ENCODE peak calls at places on chromosomes 2 and 18, in four cellular contexts. X is H1, O is K562, C is HCT116. F is an unnamed sample.

GRCh38 chr18:79405781-79406575 is 10.2 kb downstream of the NFATC1 start:
- DNase-seq in X (no peak), C (no peak), O (no peak), F (peak)

GRCh38 chr18:47163241-47163640 is 12.9 kb downstream of the IER3IP1 start:
- DNase-seq in C (no peak), O (no peak), X (no peak), F (no peak)

GRCh38 chr18:6525593-6525992 is 110.9 kb upstream of the L3MBTL4 start:
- DNase-seq in O (no peak), X (no peak), C (no peak), F (no peak)

GRCh38 chr2:223315813-223316212 is 263.8 kb downstream of the KCNE4 start:
- DNase-seq in X (no peak), C (no peak), O (no peak), F (no peak)

GRCh38 chr18:76922107-76922506 is 99.8 kb downstream of the ZNF236 start:
- DNase-seq in O (peak), X (no peak), C (peak), F (peak)

GRCh38 chr18:45958730-45959129 is 8.4 kb downstream of the EPG5 start:
- DNase-seq in C (no peak), O (no peak), X (no peak), F (no peak)

GRCh38 chr2:237669628-237670351 is 42.4 kb downstream of the LRRFIP1 start:
- DNase-seq in C (no peak), X (no peak), O (no peak), F (peak)

GRCh38 chr18:65769653-65770052 is 18.8 kb downstream of the CDH7 start:
- DNase-seq in X (no peak), C (no peak), O (no peak), F (no peak)

GRCh38 chr18:37303009-37303408 is 262.6 kb downstream of the CELF4 start:
- DNase-seq in C (no peak), O (no peak), X (no peak), F (no peak)

GRCh38 chr18:42028232-42028832 is 73.3 kb downstream of the PIK3C3 start:
- DNase-seq in O (peak), X (no peak), C (no peak), F (no peak)

GRCh38 chr2:239268082-239268481 is 132.7 kb downstream of the HDAC4 start:
- DNase-seq in O (no peak), C (no peak), X (no peak), F (no peak)

GRCh38 chr2:105790467-105791118 is 45.9 kb downstream of the NCK2 start:
- DNase-seq in X (no peak), O (no peak), C (no peak), F (no peak)

GRCh38 chr2:85734942-85735608 is 18.7 kb upstream of the ATOH8 start:
- DNase-seq in O (no peak), C (no peak), X (no peak), F (no peak)
- TF ChIP-seq ATF3 in O (no peak), C (no peak), X (no peak), F (no peak)

GRCh38 chr2:191846787-191847620 is at the start of gene CAVIN2:
- DNase-seq in O (peak), X (no peak), C (no peak), F (peak)
- TF ChIP-seq ATF3 in O (peak), X (no peak), C (no peak), F (no peak)

GRCh38 chr18:50982802-50983179 is 15.0 kb downstream of the ELAC1 start:
- DNase-seq in C (no peak), O (no peak), X (no peak), F (no peak)
- TF ChIP-seq ATF3 in C (no peak), O (no peak), X (no peak), F (no peak)

DNA sequence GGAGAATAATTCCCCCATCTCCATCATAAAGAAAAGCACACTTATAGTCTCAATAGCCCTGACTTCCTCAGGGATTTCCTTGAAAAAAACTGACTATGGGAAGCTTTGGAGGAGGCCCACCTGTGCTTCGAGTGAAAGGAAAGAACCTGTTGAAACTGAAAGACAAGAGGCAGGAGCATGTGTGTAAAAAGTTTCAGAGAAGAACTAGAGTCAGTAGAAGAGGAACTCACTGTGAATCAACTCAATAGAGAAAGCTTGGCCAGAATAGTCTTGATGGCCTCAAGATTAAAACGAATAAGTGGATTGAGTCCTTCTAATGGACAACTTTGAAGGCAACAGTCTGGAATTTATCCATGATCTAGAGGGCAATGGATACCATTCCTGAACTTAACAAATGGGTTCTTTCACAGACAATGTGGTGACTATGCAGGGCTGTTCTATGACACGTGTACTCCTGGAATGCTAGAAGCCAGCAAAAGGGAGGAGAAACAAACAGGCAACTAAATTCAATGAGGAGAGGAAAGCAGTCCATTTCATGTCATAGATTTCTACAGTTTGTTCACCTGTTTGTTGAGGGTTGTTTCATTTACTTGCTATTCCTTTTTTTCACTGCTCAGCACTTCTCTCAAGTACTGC is 442.3 kb downstream of the GRB14 start:
- DNase-seq in C (no peak), O (no peak), X (no peak), F (no peak)
- TF ChIP-seq ATF3 in C (no peak), O (no peak), X (no peak), F (no peak)

GRCh38 chr2:148875387-148876051 is 492 bp downstream of the KIF5C start:
- DNase-seq in X (no peak), C (no peak), O (no peak), F (no peak)

GRCh38 chr2:148876190-148876588 is 1.2 kb downstream of the KIF5C start:
- DNase-seq in X (peak), C (no peak), O (no peak), F (no peak)

GRCh38 chr2:148874868-148875341 is at the start of gene KIF5C:
- DNase-seq in X (peak), O (peak), C (peak), F (peak)

GRCh38 chr2:148876589-148877402 is 1.8 kb downstream of the KIF5C start:
- DNase-seq in C (no peak), X (peak), O (no peak), F (no peak)

GRCh38 chr2:148877403-148877740 is 2.3 kb downstream of the KIF5C start:
- DNase-seq in X (no peak), O (no peak), C (no peak), F (no peak)
- TF ChIP-seq ATF3 in X (no peak), O (no peak), C (no peak), F (no peak)

GRCh38 chr2:225100856-225101294 is 58.6 kb upstream of the DOCK10 start:
- DNase-seq in C (peak), X (no peak), O (no peak), F (no peak)
- TF ChIP-seq ATF3 in C (no peak), X (no peak), O (peak), F (no peak)

GRCh38 chr2:176120369-176121307 is 1.9 kb upstream of the HOXD9 start:
- DNase-seq in O (no peak), X (peak), C (no peak), F (no peak)
- TF ChIP-seq ATF3 in O (no peak), X (no peak), C (no peak), F (no peak)

DNA sequence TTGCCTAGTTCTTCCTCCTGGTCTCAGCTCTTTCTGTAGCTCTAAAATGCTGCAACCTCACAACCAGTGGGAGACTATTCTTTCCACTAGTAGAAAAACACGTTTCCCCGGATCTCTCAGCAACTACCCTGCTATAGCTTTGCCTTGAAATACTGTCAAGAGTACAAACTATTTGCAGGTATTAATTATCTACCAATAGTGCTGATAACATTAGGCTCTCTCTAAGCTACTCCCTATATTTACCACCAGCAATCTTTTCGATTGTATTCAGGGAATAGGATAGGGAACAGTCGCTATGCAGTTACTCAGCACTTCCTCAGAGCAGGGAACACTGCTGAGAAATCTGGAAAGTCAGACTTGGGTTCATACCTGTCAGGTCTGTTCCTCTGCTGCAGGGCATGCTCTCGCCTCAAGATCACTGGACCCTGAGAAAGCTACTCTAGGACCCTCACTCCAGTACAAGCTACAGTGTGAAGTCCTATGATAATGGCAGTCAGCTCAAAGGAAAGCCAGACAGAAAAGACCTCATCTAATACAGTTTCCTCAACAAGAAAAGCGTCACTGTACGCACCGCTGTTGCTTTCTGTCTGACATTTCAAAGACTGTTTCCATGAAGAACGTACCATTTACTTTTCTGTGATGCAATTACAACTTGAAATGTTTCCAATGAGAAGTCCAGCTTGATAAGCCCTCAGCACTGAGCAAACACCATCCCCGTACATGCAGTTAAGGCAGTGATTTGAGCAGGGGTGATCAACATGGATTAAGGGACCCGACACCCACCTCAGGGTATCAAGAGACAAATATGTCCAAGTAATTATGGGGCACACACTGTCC is 22.7 kb downstream of the GDF7 start:
- DNase-seq in X (no peak), C (no peak), O (no peak), F (no peak)
- TF ChIP-seq ATF3 in X (no peak), C (no peak), O (no peak), F (no peak)

GRCh38 chr2:208657468-208657867 is 250.9 kb downstream of the PTH2R start:
- DNase-seq in X (no peak), C (peak), O (no peak), F (no peak)
- TF ChIP-seq ATF3 in X (no peak), C (no peak), O (no peak), F (no peak)